ENCODE peak calls at places on chromosomes 13 and 19, in six cellular contexts. F is CD8-positive, alpha-beta T cell; A is breast epithelium; P is cardiac muscle cell; W is upper lobe of left lung; Z is left lung. S is an unnamed sample. For H3K4me1 and H3K9me3, the result is how much of the 10 kb centered on the place peaks cover.

GRCh38 chr13:109784590-109785140 is 1.7 kb downstream of the IRS2 start:
- DNase-seq in W (peak), A (peak), P (peak), F (peak), Z (peak), S (peak)

GRCh38 chr19:35533822-35534521 is 716 bp downstream of the GAPDHS start:
- DNase-seq in A (no peak), F (peak), W (peak), P (peak), Z (peak), S (no peak)

GRCh38 chr19:10420444-10421239 is at the start of gene PDE4A:
- DNase-seq in F (peak), Z (peak), P (peak), A (no peak), W (peak), S (no peak)

GRCh38 chr13:90238433-90238832 is 1109.1 kb upstream of the MIR17HG start:
- DNase-seq in P (peak), Z (no peak), F (no peak), A (no peak), W (no peak), S (no peak)

GRCh38 chr19:13013649-13014048 is 18.4 kb downstream of the NFIX start:
- DNase-seq in A (no peak), Z (peak), F (no peak), P (no peak), W (no peak), S (no peak)

GRCh38 chr19:31139871-31140505 is 209.2 kb downstream of the TSHZ3 start:
- DNase-seq in Z (no peak), P (peak), W (no peak), A (no peak), F (no peak), S (no peak)

GRCh38 chr19:45800009-45800553 is 7.4 kb upstream of the DMWD start:
- DNase-seq in W (no peak), A (no peak), P (peak), F (no peak), Z (no peak), S (no peak)

GRCh38 chr13:91817250-91817649 is 418.8 kb downstream of the GPC5 start:
- DNase-seq in W (no peak), A (no peak), P (peak), Z (no peak), F (no peak), S (no peak)

GRCh38 chr19:13082192-13083007 is 20.3 kb downstream of the LYL1 start:
- DNase-seq in W (no peak), P (peak), Z (no peak), A (no peak), F (no peak), S (no peak)

GRCh38 chr13:66811445-66811844 is 418.7 kb downstream of the PCDH9 start:
- DNase-seq in Z (no peak), A (no peak), F (no peak), W (no peak), P (no peak), S (no peak)

GRCh38 chr13:52786747-52787146 is 47.1 kb upstream of the CNMD start:
- DNase-seq in F (no peak), Z (no peak), A (no peak), P (no peak), W (no peak), S (no peak)

GRCh38 chr13:75416327-75417005 is 65.5 kb downstream of the TBC1D4 start:
- DNase-seq in F (no peak), P (no peak), W (no peak), A (no peak), Z (no peak), S (no peak)

GRCh38 chr19:4215807-4216206 is 13.5 kb upstream of the EBI3 start:
- DNase-seq in A (no peak), P (no peak), W (no peak), Z (no peak), F (no peak), S (no peak)

GRCh38 chr19:1074512-1075283 is 7.7 kb downstream of the ARHGAP45 start:
- DNase-seq in A (peak), W (peak), Z (peak), F (peak), P (no peak), S (peak)

GRCh38 chr13:45473627-45474026 is 8.9 kb downstream of the COG3 start:
- DNase-seq in P (no peak), F (peak), W (no peak), A (no peak), Z (no peak), S (no peak)

GRCh38 chr13:43094901-43095300 is 71.5 kb downstream of the DNAJC15 start:
- DNase-seq in Z (no peak), A (no peak), P (no peak), F (no peak), W (no peak), S (no peak)

GRCh38 chr19:57348136-57348535 is 2.9 kb upstream of the ZNF304 start:
- DNase-seq in F (no peak), P (peak), W (no peak), Z (no peak), A (no peak), S (no peak)

GRCh38 chr19:4914736-4915501 is 5.6 kb downstream of the UHRF1 start:
- DNase-seq in F (peak), Z (peak), W (no peak), A (peak), P (peak), S (no peak)

GRCh38 chr13:30017880-30018279 is 167.5 kb upstream of the UBL3 start:
- DNase-seq in P (no peak), A (no peak), Z (no peak), W (no peak), F (no peak), S (no peak)

GRCh38 chr19:16076958-16077611 is 790 bp downstream of the TPM4 start:
- DNase-seq in A (peak), P (peak), W (peak), F (peak), Z (peak), S (peak)

GRCh38 chr19:38842439-38843174 is 7.2 kb downstream of the HNRNPL start:
- DNase-seq in W (no peak), F (peak), Z (no peak), A (no peak), P (no peak), S (peak)

GRCh38 chr13:28349371-28349770 is 145.6 kb downstream of the FLT1 start:
- DNase-seq in Z (no peak), A (no peak), F (no peak), P (no peak), W (no peak), S (no peak)

GRCh38 chr13:46553886-46554855 is 1.2 kb downstream of the LRCH1 start:
- DNase-seq in W (peak), P (peak), Z (peak), F (peak), A (peak), S (peak)

GRCh38 chr13:19952850-19953249 is 5.7 kb upstream of the ZMYM2 start:
- DNase-seq in F (no peak), A (no peak), W (no peak), Z (no peak), P (no peak), S (no peak)
- H3K4me1 ChIP-seq in F (under half), A (under half), W (under half), Z (under half), P (under half), S (under half)

GRCh38 chr13:97243915-97244820 is 22.0 kb downstream of the MBNL2 start:
- DNase-seq in A (no peak), Z (no peak), W (no peak), F (no peak), P (no peak), S (no peak)

GRCh38 chr13:97239943-97240788 is 18.0 kb downstream of the MBNL2 start:
- DNase-seq in A (no peak), P (no peak), Z (no peak), F (no peak), W (no peak), S (no peak)

GRCh38 chr13:97240789-97241734 is 18.9 kb downstream of the MBNL2 start:
- DNase-seq in P (no peak), W (no peak), A (no peak), Z (no peak), F (no peak), S (no peak)

GRCh38 chr13:97242755-97243497 is 20.8 kb downstream of the MBNL2 start:
- DNase-seq in A (no peak), W (peak), P (no peak), Z (no peak), F (no peak), S (no peak)

GRCh38 chr13:97241761-97242160 is 19.6 kb downstream of the MBNL2 start:
- DNase-seq in A (no peak), W (no peak), F (no peak), P (no peak), Z (no peak), S (no peak)
- H3K27ac ChIP-seq in A (peak), W (no peak), F (no peak), P (no peak), Z (peak), S (no peak)

GRCh38 chr19:19826875-19827274 is 5.3 kb upstream of the ZNF506 start:
- DNase-seq in A (no peak), Z (no peak), W (peak), P (no peak), F (no peak), S (no peak)
- H3K9me3 ChIP-seq in A (under half), Z (under half), W (under half), P (under half), F (under half), S (under half)

GRCh38 chr13:40341501-40341900 is 324.9 kb downstream of the FOXO1 start:
- DNase-seq in F (no peak), A (no peak), W (no peak), Z (no peak), P (no peak), S (no peak)

GRCh38 chr13:40341086-40341471 is 325.4 kb downstream of the FOXO1 start:
- DNase-seq in P (peak), A (no peak), F (no peak), W (no peak), Z (no peak), S (no peak)

GRCh38 chr13:40338217-40338616 is 328.2 kb downstream of the FOXO1 start:
- DNase-seq in F (no peak), Z (no peak), P (no peak), W (no peak), A (no peak), S (no peak)

GRCh38 chr13:40342461-40342860 is 324.0 kb downstream of the FOXO1 start:
- DNase-seq in P (no peak), Z (no peak), F (no peak), A (no peak), W (no peak), S (no peak)

DNA sequence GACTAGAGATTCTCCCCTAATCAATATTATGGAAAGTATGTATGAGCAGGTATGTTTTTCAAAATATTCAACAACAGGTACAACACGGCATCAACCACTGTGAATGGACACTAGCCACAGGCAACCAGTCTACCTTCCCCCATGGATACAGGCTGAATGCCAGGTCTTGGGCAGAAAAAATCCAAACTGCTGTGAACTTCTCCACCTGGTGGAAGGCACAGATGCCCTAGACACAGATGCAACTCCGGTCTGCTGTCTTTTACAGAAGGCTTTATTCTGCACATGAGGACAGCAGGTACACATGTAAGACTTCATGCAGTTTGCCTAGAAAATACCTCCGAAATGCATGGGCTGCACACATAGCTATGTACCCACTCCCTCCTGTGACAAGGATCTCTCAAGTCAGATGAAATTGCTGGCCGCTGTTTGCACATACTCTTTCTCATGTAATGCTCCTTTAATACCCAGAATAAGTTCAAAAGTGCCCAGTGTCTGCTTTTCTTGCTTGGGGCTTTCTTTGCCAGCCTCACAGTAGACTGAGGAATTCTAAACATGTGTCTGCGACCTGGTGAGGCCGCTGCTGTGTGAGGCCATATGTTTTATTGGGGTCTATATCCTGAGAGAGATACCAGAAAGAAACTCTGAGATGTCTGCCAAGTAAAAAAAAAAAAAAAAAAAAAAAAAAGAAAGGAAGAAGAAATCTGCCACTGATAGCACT is 325.9 kb downstream of the FOXO1 start:
- DNase-seq in P (peak), W (no peak), F (no peak), Z (no peak), A (no peak), S (peak)
- H3K4me1 ChIP-seq in P (under half), W (under half), F (under half), Z (under half), A (under half), S (under half)

GRCh38 chr13:76846363-76846762 is 39.8 kb downstream of the KCTD12 start:
- DNase-seq in F (no peak), A (no peak), P (no peak), W (no peak), Z (no peak), S (no peak)
- H3K27ac ChIP-seq in F (no peak), A (no peak), P (no peak), W (no peak), Z (no peak), S (no peak)